ENCODE peak calls at places on chromosome 1, in ten cellular contexts. One of them, this sample, is unnamed.

GRCh38 chr1:71377886-71378285 is 297.1 kb upstream of the ZRANB2 start:
- DNase-seq in GM20000: no peak
- DNase-seq in prostate gland: no peak
- DNase-seq in T-cell: no peak
- DNase-seq in NCI-H1092: no peak
- DNase-seq in HFF-Myc: no peak
- DNase-seq in PC-3: no peak
- DNase-seq in H4: no peak
- DNase-seq in activated CD8-positive, alpha-beta memory T cell treated with anti-CD3 and anti-CD28 coated beads, Interleukin-2, amount 50 U/mL, for 4 hours: no peak
- DNase-seq in left lung: no peak
- DNase-seq in this sample: no peak

GRCh38 chr1:51623450-51623849 is 6.6 kb downstream of the OSBPL9 start:
- DNase-seq in HFF-Myc: no peak
- DNase-seq in prostate gland: no peak
- DNase-seq in H4: no peak
- DNase-seq in NCI-H1092: no peak
- DNase-seq in T-cell: no peak
- DNase-seq in activated CD8-positive, alpha-beta memory T cell treated with anti-CD3 and anti-CD28 coated beads, Interleukin-2, amount 50 U/mL, for 4 hours: no peak
- DNase-seq in PC-3: no peak
- DNase-seq in GM20000: no peak
- DNase-seq in left lung: no peak
- DNase-seq in this sample: no peak

GRCh38 chr1:67382292-67382691 is 47.9 kb downstream of the SERBP1 start:
- DNase-seq in PC-3: no peak
- DNase-seq in T-cell: no peak
- DNase-seq in left lung: no peak
- DNase-seq in prostate gland: peak; percentile 11
- DNase-seq in H4: no peak
- DNase-seq in activated CD8-positive, alpha-beta memory T cell treated with anti-CD3 and anti-CD28 coated beads, Interleukin-2, amount 50 U/mL, for 4 hours: no peak
- DNase-seq in GM20000: no peak
- DNase-seq in HFF-Myc: no peak
- DNase-seq in NCI-H1092: no peak
- DNase-seq in this sample: no peak

GRCh38 chr1:86380257-86380861 is 15.8 kb downstream of the ODF2L start:
- DNase-seq in PC-3: peak; percentile 76
- DNase-seq in left lung: no peak
- DNase-seq in NCI-H1092: peak; percentile 26
- DNase-seq in H4: peak; percentile 43
- DNase-seq in activated CD8-positive, alpha-beta memory T cell treated with anti-CD3 and anti-CD28 coated beads, Interleukin-2, amount 50 U/mL, for 4 hours: no peak
- DNase-seq in prostate gland: no peak
- DNase-seq in HFF-Myc: peak; percentile 62
- DNase-seq in T-cell: no peak
- DNase-seq in GM20000: peak; percentile 32
- DNase-seq in this sample: no peak

GRCh38 chr1:200526709-200527612 is 93.6 kb downstream of the KIF14 start:
- DNase-seq in prostate gland: no peak
- DNase-seq in H4: no peak
- DNase-seq in GM20000: peak; percentile 16
- DNase-seq in left lung: no peak
- DNase-seq in T-cell: no peak
- DNase-seq in activated CD8-positive, alpha-beta memory T cell treated with anti-CD3 and anti-CD28 coated beads, Interleukin-2, amount 50 U/mL, for 4 hours: no peak
- DNase-seq in NCI-H1092: no peak
- DNase-seq in PC-3: no peak
- DNase-seq in HFF-Myc: peak; percentile 12
- DNase-seq in this sample: no peak

GRCh38 chr1:97314685-97315084 is 593.1 kb downstream of the PTBP2 start:
- DNase-seq in GM20000: no peak
- DNase-seq in activated CD8-positive, alpha-beta memory T cell treated with anti-CD3 and anti-CD28 coated beads, Interleukin-2, amount 50 U/mL, for 4 hours: no peak
- DNase-seq in prostate gland: no peak
- DNase-seq in H4: no peak
- DNase-seq in left lung: no peak
- DNase-seq in HFF-Myc: no peak
- DNase-seq in PC-3: no peak
- DNase-seq in NCI-H1092: no peak
- DNase-seq in T-cell: no peak
- DNase-seq in this sample: no peak

GRCh38 chr1:240232548-240232947 is 140.9 kb downstream of the FMN2 start:
- DNase-seq in left lung: no peak
- DNase-seq in T-cell: no peak
- DNase-seq in H4: peak; percentile 78
- DNase-seq in GM20000: no peak
- DNase-seq in PC-3: peak; percentile 77
- DNase-seq in prostate gland: no peak
- DNase-seq in HFF-Myc: no peak
- DNase-seq in activated CD8-positive, alpha-beta memory T cell treated with anti-CD3 and anti-CD28 coated beads, Interleukin-2, amount 50 U/mL, for 4 hours: no peak
- DNase-seq in NCI-H1092: no peak
- DNase-seq in this sample: no peak

GRCh38 chr1:244413736-244414135 is 38.0 kb downstream of the ADSS2 start:
- DNase-seq in NCI-H1092: no peak
- DNase-seq in H4: no peak
- DNase-seq in left lung: no peak
- DNase-seq in T-cell: no peak
- DNase-seq in prostate gland: no peak
- DNase-seq in GM20000: no peak
- DNase-seq in PC-3: peak; percentile 52
- DNase-seq in activated CD8-positive, alpha-beta memory T cell treated with anti-CD3 and anti-CD28 coated beads, Interleukin-2, amount 50 U/mL, for 4 hours: no peak
- DNase-seq in HFF-Myc: no peak
- DNase-seq in this sample: no peak

This sample was measured in stimulated activated naive B cell treated with anti-CD40 and anti-IgM and Interleukin-4, amounts not matched to agents 10 μg/mL and 1 μg/mL and 100 μg/mL, for 72 hours.